ENCODE peak calls at places on chromosomes 3 and 15, in nine cellular contexts. N is naive thymus-derived CD8-positive, alpha-beta T cell; E is GOT3; D is stimulated activated CD4-positive, alpha-beta T cell treated with anti-CD3 and anti-CD28 coated beads, Interleukin-1b, Interleukin-23, amount 100 ng/mL, for 48 hours; G is sciatic nerve; P is head of caudate nucleus; X is GM23338; U is nephron progenitor cell; Z is progenitor cell of endocrine pancreas. R is an unnamed sample.
A peak's percentile ranks its signal among the peaks of the same experiment; 100 is the strongest.

GRCh38 chr3:62376906-62377865 is 3.8 kb upstream of the FEZF2 start:
- DNase-seq in X (peak; percentile 61), G (no peak), E (no peak), P (no peak), U (no peak), D (no peak), N (no peak), Z (no peak), R (no peak)

GRCh38 chr15:57458255-57458850 is 82.0 kb downstream of the CGNL1 start:
- DNase-seq in Z (no peak), N (no peak), P (no peak), E (no peak), X (no peak), D (no peak), U (no peak), G (no peak), R (no peak)

GRCh38 chr3:22981176-22981575 is 222.0 kb upstream of the UBE2E2 start:
- DNase-seq in U (no peak), P (no peak), G (no peak), D (no peak), Z (no peak), N (no peak), E (no peak), X (no peak), R (no peak)

GRCh38 chr3:124767259-124767658 is 37.0 kb downstream of the UMPS start:
- DNase-seq in E (no peak), G (peak; percentile 28), Z (no peak), N (no peak), U (no peak), P (no peak), X (no peak), D (no peak), R (no peak)

GRCh38 chr3:147408180-147409105 is 722 bp upstream of the ZIC1 start:
- DNase-seq in P (no peak), X (peak; percentile 84), U (no peak), Z (no peak), G (no peak), E (no peak), N (no peak), D (no peak), R (no peak)

GRCh38 chr3:13110678-13111116 is 37.5 kb upstream of the IQSEC1 start:
- DNase-seq in X (no peak), U (peak; percentile 68), Z (no peak), D (no peak), G (peak; percentile 41), P (no peak), E (no peak), N (peak; percentile 61), R (no peak)

GRCh38 chr3:176994393-176994792 is 202.9 kb downstream of the TBL1XR1 start:
- DNase-seq in Z (no peak), P (no peak), E (no peak), G (no peak), U (no peak), N (no peak), X (no peak), D (no peak), R (no peak)

GRCh38 chr3:133271491-133271890 is 128.4 kb upstream of the BFSP2 start:
- DNase-seq in N (no peak), P (no peak), D (no peak), E (no peak), G (no peak), X (peak; percentile 43), U (no peak), Z (no peak), R (no peak)

GRCh38 chr3:155131104-155131503 is 51.0 kb downstream of the MME start:
- DNase-seq in P (no peak), U (no peak), X (no peak), G (no peak), D (no peak), E (no peak), N (no peak), Z (no peak), R (no peak)

GRCh38 chr3:146712826-146713225 is 107.7 kb upstream of the PLSCR5 start:
- DNase-seq in G (no peak), E (no peak), P (no peak), X (no peak), U (no peak), N (no peak), Z (no peak), D (no peak), R (no peak)

GRCh38 chr3:160447544-160447943 is 2.0 kb downstream of the TRIM59 start:
- DNase-seq in X (no peak), N (no peak), Z (no peak), P (no peak), U (no peak), G (no peak), D (no peak), E (no peak), R (no peak)

GRCh38 chr15:92074161-92074560 is 220.7 kb downstream of the SLCO3A1 start:
- DNase-seq in X (no peak), N (no peak), E (no peak), P (no peak), G (no peak), U (no peak), D (no peak), Z (no peak), R (no peak)

GRCh38 chr3:150847433-150847832 is 57.8 kb downstream of the MINDY4B start:
- DNase-seq in P (no peak), G (no peak), Z (no peak), E (no peak), X (no peak), U (no peak), D (no peak), N (no peak), R (no peak)

GRCh38 chr3:129971368-129972052 is 3.0 kb upstream of the TRH start:
- DNase-seq in X (peak; percentile 81), Z (no peak), G (no peak), P (no peak), U (no peak), N (no peak), E (no peak), D (no peak), R (no peak)

GRCh38 chr3:98892263-98892662 is 9.2 kb downstream of the DCBLD2 start:
- DNase-seq in D (no peak), U (no peak), P (no peak), Z (no peak), X (no peak), E (no peak), N (no peak), G (no peak), R (no peak)

GRCh38 chr3:144437989-144438388 is 466.4 kb downstream of the DIPK2A start:
- DNase-seq in D (no peak), U (no peak), X (no peak), E (no peak), N (no peak), Z (no peak), G (no peak), P (no peak), R (no peak)

GRCh38 chr3:39980021-39980420 is 170.6 kb downstream of the MYRIP start:
- DNase-seq in D (no peak), N (no peak), P (no peak), Z (no peak), G (no peak), X (no peak), E (no peak), U (no peak), R (no peak)

R was measured in neural crest cell.